ENCODE peak calls at places on chromosomes 3 and 15, in eight cellular contexts. A, M, Q, L, O, E, C and U are unnamed samples.

GRCh38 chr3:59185586-59186381 is 136.0 kb upstream of the CFAP20DC start:
- DNase-seq in A (no peak), M (no peak), Q (no peak), L (no peak), O (no peak), E (peak; percentile 19), C (no peak), U (no peak)

GRCh38 chr15:98815207-98815606 is 166.9 kb downstream of the IGF1R start:
- DNase-seq in A (no peak), M (no peak), Q (no peak), L (no peak), O (no peak), E (no peak), C (no peak), U (no peak)

GRCh38 chr3:37480003-37480402 is 305.6 kb upstream of the LRRFIP2 start:
- DNase-seq in A (no peak), M (peak; percentile 40), Q (no peak), L (no peak), O (no peak), E (no peak), C (no peak), U (no peak)

GRCh38 chr3:110928016-110928662 is 143.5 kb upstream of the NECTIN3 start:
- DNase-seq in A (no peak), M (no peak), Q (no peak), L (no peak), O (no peak), E (no peak), C (no peak), U (no peak)

GRCh38 chr15:64897345-64897985 is 14.2 kb upstream of the ANKDD1A start:
- DNase-seq in A (peak; percentile 74), M (peak; percentile 93), Q (no peak), L (no peak), O (no peak), E (peak; percentile 75), C (no peak), U (no peak)

GRCh38 chr3:149417174-149417573 is 39.7 kb upstream of the TM4SF1 start:
- DNase-seq in A (no peak), M (no peak), Q (no peak), L (no peak), O (no peak), E (no peak), C (no peak), U (no peak)

GRCh38 chr15:72110355-72110754 is 7.6 kb downstream of the MYO9A start:
- DNase-seq in A (no peak), M (no peak), Q (no peak), L (no peak), O (no peak), E (no peak), C (peak; percentile 46), U (no peak)

GRCh38 chr15:59401810-59402569 is 29.3 kb upstream of the MYO1E start:
- DNase-seq in A (no peak), M (no peak), Q (no peak), L (no peak), O (no peak), E (no peak), C (no peak), U (no peak)

GRCh38 chr3:72381584-72381983 is 466.7 kb downstream of the SHQ1 start:
- DNase-seq in A (no peak), M (no peak), Q (no peak), L (no peak), O (no peak), E (no peak), C (no peak), U (no peak)

GRCh38 chr3:72378287-72378686 is 470.0 kb downstream of the SHQ1 start:
- DNase-seq in A (no peak), M (no peak), Q (no peak), L (no peak), O (no peak), E (no peak), C (no peak), U (no peak)

GRCh38 chr3:72380711-72381508 is 467.3 kb downstream of the SHQ1 start:
- DNase-seq in A (no peak), M (no peak), Q (no peak), L (no peak), O (no peak), E (no peak), C (no peak), U (no peak)

GRCh38 chr3:72379500-72380187 is 468.6 kb downstream of the SHQ1 start:
- DNase-seq in A (no peak), M (no peak), Q (no peak), L (no peak), O (no peak), E (no peak), C (no peak), U (no peak)

DNA sequence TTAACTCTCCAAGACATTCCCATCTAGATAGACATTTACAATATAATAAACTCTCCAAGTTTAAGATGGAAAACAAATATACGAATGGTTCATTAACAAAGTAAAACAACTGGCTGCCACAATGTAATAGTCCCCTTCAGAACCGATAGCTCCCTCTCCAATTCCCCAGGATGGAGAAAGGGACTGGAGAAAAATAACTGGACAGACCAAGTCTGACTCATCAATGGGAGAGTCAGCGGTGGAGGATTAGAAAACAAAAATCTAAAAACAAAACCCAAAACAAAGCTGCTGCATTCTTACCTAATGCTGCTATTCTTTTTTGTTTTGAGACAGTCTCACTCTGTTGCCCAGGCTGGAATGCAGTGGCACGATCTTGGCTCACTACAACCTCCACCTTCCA is 468.1 kb downstream of the SHQ1 start:
- DNase-seq in A (no peak), M (no peak), Q (no peak), L (no peak), O (no peak), E (peak; percentile 47), C (no peak), U (no peak)
- H3K27ac ChIP-seq in A (no peak overlapping the region), M (no peak overlapping the region), Q (peak overlapping the region; percentile 83), L (peak overlapping the region; percentile 66), O (no peak overlapping the region), E (no peak overlapping the region), C (no peak overlapping the region), U (no peak overlapping the region)

GRCh38 chr3:129119365-129120100 is 2.1 kb downstream of the RAB43 start:
- DNase-seq in A (peak; percentile 56), M (peak; percentile 38), Q (no peak), L (no peak), O (no peak), E (no peak), C (no peak), U (peak; percentile 62)
- TF ChIP-seq POLR2A in A (no peak), M (no peak), Q (no peak), L (no peak), O (no peak), E (no peak), C (no peak), U (no peak)

GRCh38 chr3:115833074-115833473 is 209.8 kb downstream of the GAP43 start:
- DNase-seq in A (no peak), M (no peak), Q (no peak), L (no peak), O (no peak), E (no peak), C (no peak), U (no peak)
- H3K4me1 ChIP-seq in A (no peaks in the 10 kb centered on the region), M (no peaks in the 10 kb centered on the region), Q (peaks cover 7% of the 10 kb centered on the region), L (no peaks in the 10 kb centered on the region), O (no peaks in the 10 kb centered on the region), E (peaks cover 10% of the 10 kb centered on the region), C (no peaks in the 10 kb centered on the region), U (no peaks in the 10 kb centered on the region)

GRCh38 chr3:125375950-125376679 is 990 bp upstream of the ZNF148 start:
- DNase-seq in A (no peak), M (no peak), Q (no peak), L (no peak), O (no peak), E (peak; percentile 62), C (peak; percentile 21), U (peak; percentile 8)
- H3K27ac ChIP-seq in A (peak overlapping the region; percentile 94), M (peak overlapping the region; percentile 97), Q (peak overlapping the region; percentile 93), L (peak overlapping the region; percentile 94), O (peak overlapping the region; percentile 65), E (peak overlapping the region; percentile 99), C (peak overlapping the region; percentile 97), U (peak overlapping the region; percentile 93)

GRCh38 chr3:52280046-52280445 is 1.6 kb upstream of the WDR82 start:
- DNase-seq in A (no peak), M (no peak), Q (no peak), L (no peak), O (no peak), E (no peak), C (no peak), U (no peak)
- TF ChIP-seq POLR2A in A (no peak), M (no peak), Q (no peak), L (no peak), O (no peak), E (no peak), C (no peak), U (no peak)

GRCh38 chr3:150426292-150426691 is 18.2 kb downstream of the TSC22D2 start:
- DNase-seq in A (no peak), M (no peak), Q (no peak), L (no peak), O (no peak), E (no peak), C (no peak), U (no peak)

GRCh38 chr3:150428562-150428961 is 20.5 kb downstream of the TSC22D2 start:
- DNase-seq in A (no peak), M (no peak), Q (no peak), L (no peak), O (no peak), E (no peak), C (no peak), U (no peak)

GRCh38 chr3:150429767-150430166 is 21.7 kb downstream of the TSC22D2 start:
- DNase-seq in A (no peak), M (no peak), Q (no peak), L (no peak), O (no peak), E (no peak), C (no peak), U (no peak)

GRCh38 chr3:150433347-150433746 is 25.2 kb downstream of the TSC22D2 start:
- DNase-seq in A (no peak), M (no peak), Q (no peak), L (no peak), O (no peak), E (no peak), C (no peak), U (no peak)

GRCh38 chr3:150430272-150430671 is 22.2 kb downstream of the TSC22D2 start:
- DNase-seq in A (no peak), M (no peak), Q (no peak), L (no peak), O (no peak), E (no peak), C (no peak), U (no peak)
- H3K4me1 ChIP-seq in A (peaks cover 67% of the 10 kb centered on the region), M (peaks cover under 1% of the 10 kb centered on the region), Q (peaks cover 69% of the 10 kb centered on the region), L (no peaks in the 10 kb centered on the region), O (no peaks in the 10 kb centered on the region), E (peaks cover 8% of the 10 kb centered on the region), C (peaks cover 8% of the 10 kb centered on the region), U (peaks cover 5% of the 10 kb centered on the region)

GRCh38 chr3:42739401-42740158 is 33.5 kb downstream of the CCDC13 start:
- DNase-seq in A (no peak), M (peak; percentile 68), Q (no peak), L (no peak), O (no peak), E (no peak), C (no peak), U (no peak)
- H3K27ac ChIP-seq in A (peak overlapping the region; percentile 8), M (no peak overlapping the region), Q (peak overlapping the region; percentile 76), L (no peak overlapping the region), O (no peak overlapping the region), E (no peak overlapping the region), C (no peak overlapping the region), U (no peak overlapping the region)

GRCh38 chr3:133661454-133662255 is at the start of gene TOPBP1:
- DNase-seq in A (peak; percentile 85), M (peak; percentile 75), Q (peak; percentile 61), L (peak; percentile 79), O (peak; percentile 48), E (peak; percentile 70), C (peak; percentile 73), U (peak; percentile 71)
- TF ChIP-seq POLR2A in A (no peak), M (no peak), Q (no peak), L (no peak), O (peak; percentile 35), E (peak; percentile 44), C (peak; percentile 46), U (no peak)

GRCh38 chr15:31333119-31333518 is 6.5 kb downstream of the KLF13 start:
- DNase-seq in A (no peak), M (no peak), Q (no peak), L (no peak), O (no peak), E (no peak), C (no peak), U (no peak)
- H3K4me1 ChIP-seq in A (peaks cover 99% of the 10 kb centered on the region), M (peaks cover 16% of the 10 kb centered on the region), Q (peaks cover 96% of the 10 kb centered on the region), L (peaks cover 8% of the 10 kb centered on the region), O (peaks cover 21% of the 10 kb centered on the region), E (peaks cover 3% of the 10 kb centered on the region), C (peaks cover 35% of the 10 kb centered on the region), U (peaks cover 30% of the 10 kb centered on the region)